ENCODE peak calls at places on chromosomes 4 and X, in eight cellular contexts. R, G, H, D, V, X, B and P are unnamed samples.

GRCh38 chrX:134734343-134735001 is 76.2 kb upstream of the PLAC1 start:
- ATAC-seq in R (no peak), G (no peak), H (peak), D (no peak), V (peak), X (no peak), B (no peak), P (no peak)

GRCh38 chr4:53005149-53005546 is 143.0 kb downstream of the RASL11B start:
- ATAC-seq in R (no peak), G (no peak), H (no peak), D (no peak), V (no peak), X (peak), B (no peak), P (no peak)

GRCh38 chrX:30967516-30967915 is 78.5 kb upstream of the TAB3 start:
- ATAC-seq in R (no peak), G (no peak), H (no peak), D (no peak), V (no peak), X (no peak), B (no peak), P (no peak)

GRCh38 chr4:16106956-16107355 is 23.1 kb upstream of the PROM1 start:
- ATAC-seq in R (no peak), G (no peak), H (no peak), D (no peak), V (no peak), X (no peak), B (no peak), P (no peak)

GRCh38 chr4:94442251-94442650 is 9.5 kb upstream of the PDLIM5 start:
- ATAC-seq in R (peak), G (no peak), H (no peak), D (no peak), V (peak), X (peak), B (peak), P (no peak)

GRCh38 chr4:56611501-56611900 is 69.6 kb downstream of the HOPX start:
- ATAC-seq in R (no peak), G (no peak), H (no peak), D (no peak), V (no peak), X (no peak), B (no peak), P (no peak)

GRCh38 chr4:78629991-78630541 is 78.5 kb downstream of the ANXA3 start:
- ATAC-seq in R (peak), G (peak), H (no peak), D (no peak), V (no peak), X (peak), B (peak), P (no peak)

GRCh38 chr4:38154681-38155588 is 194.7 kb downstream of the PTTG2 start:
- ATAC-seq in R (peak), G (no peak), H (peak), D (peak), V (peak), X (no peak), B (peak), P (peak)

GRCh38 chr4:182886768-182887167 is 30.4 kb downstream of the DCTD start:
- ATAC-seq in R (no peak), G (no peak), H (no peak), D (no peak), V (no peak), X (no peak), B (no peak), P (no peak)

GRCh38 chrX:31093639-31093975 is 21.8 kb upstream of the FTHL17 start:
- ATAC-seq in R (no peak), G (no peak), H (no peak), D (no peak), V (no peak), X (no peak), B (no peak), P (no peak)

GRCh38 chr4:152815078-152815477 is 35.3 kb downstream of the ARFIP1 start:
- ATAC-seq in R (no peak), G (no peak), H (no peak), D (no peak), V (peak), X (no peak), B (no peak), P (no peak)